ENCODE peak calls at places on chromosome 18, in five cellular contexts. B is OCI-LY7, I is stomach, W is colonic mucosa, Q is kidney. V is an unnamed sample.

GRCh38 chr18:13481820-13482640 is 244.3 kb downstream of the FAM210A start:
- DNase-seq in I (no peak), W (no peak), B (no peak), Q (no peak), V (no peak)

GRCh38 chr18:38695559-38696270 is 1130.1 kb upstream of the CELF4 start:
- DNase-seq in Q (no peak), W (no peak), B (no peak), I (no peak), V (peak)

GRCh38 chr18:5132987-5133386 is 64.1 kb downstream of the AKAIN1 start:
- DNase-seq in Q (no peak), W (no peak), I (no peak), B (no peak), V (no peak)

GRCh38 chr18:10120622-10121021 is 206.8 kb downstream of the VAPA start:
- DNase-seq in I (no peak), B (no peak), W (no peak), Q (no peak), V (no peak)

GRCh38 chr18:13620206-13620672 is 106.1 kb downstream of the FAM210A start:
- DNase-seq in B (no peak), I (no peak), W (no peak), Q (no peak), V (no peak)

GRCh38 chr18:75121266-75121665 is 87.7 kb downstream of the PTGR3 start:
- DNase-seq in I (no peak), B (no peak), W (no peak), Q (no peak), V (no peak)

GRCh38 chr18:27240383-27240782 is 55.3 kb upstream of the CHST9 start:
- DNase-seq in B (no peak), W (no peak), I (no peak), Q (no peak), V (no peak)

GRCh38 chr18:24049142-24049541 is 34.6 kb downstream of the TTC39C start:
- DNase-seq in Q (no peak), B (no peak), I (no peak), W (no peak), V (no peak)

GRCh38 chr18:37361223-37362157 is 204.1 kb downstream of the CELF4 start:
- DNase-seq in B (no peak), I (no peak), W (no peak), Q (no peak), V (no peak)

GRCh38 chr18:55515946-55516710 is 71.9 kb downstream of the TCF4 start:
- DNase-seq in B (no peak), I (no peak), W (no peak), Q (no peak), V (no peak)

GRCh38 chr18:26655010-26655613 is 106.8 kb upstream of the KCTD1 start:
- DNase-seq in I (no peak), B (no peak), Q (no peak), W (peak), V (no peak)

GRCh38 chr18:25830787-25831186 is 259.6 kb downstream of the SS18 start:
- DNase-seq in W (no peak), I (peak), B (no peak), Q (no peak), V (no peak)

GRCh38 chr18:72419914-72420313 is 124.2 kb downstream of the CBLN2 start:
- DNase-seq in B (no peak), Q (no peak), I (no peak), W (no peak), V (no peak)

GRCh38 chr18:64110692-64111480 is 38.0 kb downstream of the LINC00305 start:
- DNase-seq in Q (no peak), I (no peak), W (no peak), B (no peak), V (no peak)

GRCh38 chr18:7000484-7001096 is 117.0 kb downstream of the LAMA1 start:
- DNase-seq in Q (no peak), W (peak), I (no peak), B (peak), V (peak)

GRCh38 chr18:55024568-55024967 is 65.3 kb upstream of the CCDC68 start:
- DNase-seq in I (no peak), B (no peak), Q (no peak), W (no peak), V (no peak)

GRCh38 chr18:45588831-45589558 is 26.3 kb upstream of the SLC14A2 start:
- DNase-seq in Q (no peak), B (no peak), I (no peak), W (no peak), V (no peak)

GRCh38 chr18:65523461-65523860 is 227.4 kb upstream of the CDH7 start:
- DNase-seq in Q (no peak), W (no peak), I (no peak), B (no peak), V (no peak)

DNA sequence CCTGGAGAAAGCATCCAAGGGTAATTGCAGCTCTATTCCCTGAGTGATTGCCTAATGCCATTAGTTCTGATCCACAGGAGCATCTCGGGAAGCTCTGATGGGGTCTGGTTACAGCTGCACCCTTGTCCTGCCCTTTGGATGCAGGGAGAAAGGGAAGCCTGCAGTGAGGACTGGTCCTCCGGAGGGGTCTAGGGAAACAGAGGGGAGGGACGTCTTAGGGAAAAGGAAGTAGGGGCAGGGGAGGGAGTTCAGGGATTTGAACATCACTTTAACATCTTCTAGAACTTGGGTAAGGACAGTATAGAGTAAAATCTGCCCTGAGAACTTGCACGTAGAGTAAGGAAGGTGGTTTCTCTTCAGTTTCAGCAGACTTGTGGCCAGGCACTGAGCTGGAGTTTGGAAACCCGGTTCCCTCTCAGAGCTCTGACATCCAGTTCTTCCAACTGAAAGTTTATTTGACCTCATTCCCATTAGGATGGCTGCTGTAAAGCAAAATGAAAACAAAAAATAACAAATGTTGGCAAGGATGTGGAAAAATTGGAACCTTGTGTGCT is 20.5 kb downstream of the ONECUT2 start:
- DNase-seq in B (no peak), W (no peak), Q (no peak), I (no peak), V (no peak)
- TF ChIP-seq CTCF in B (no peak), W (no peak), Q (no peak), I (no peak), V (no peak)

DNA sequence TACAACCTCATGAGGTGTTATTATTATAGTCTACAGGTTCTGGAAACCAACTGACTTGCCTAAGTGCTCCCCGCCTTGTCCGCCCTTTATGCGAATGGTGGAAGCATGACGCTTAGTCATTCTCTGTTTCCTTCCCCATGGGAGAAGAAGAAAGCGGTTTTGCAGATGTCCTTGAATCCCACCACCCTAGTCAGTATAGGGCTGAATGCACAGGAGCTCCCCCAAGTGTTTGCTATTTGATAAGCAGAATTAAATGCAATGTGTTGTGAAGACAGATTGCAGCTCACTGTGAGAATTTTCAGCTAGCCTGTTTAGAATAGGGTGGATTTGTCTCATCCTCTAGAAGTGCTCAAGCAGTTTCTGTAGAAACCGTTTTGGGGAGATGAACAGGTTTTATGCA is 652.0 kb downstream of the DCC start:
- DNase-seq in B (no peak), I (no peak), W (no peak), Q (no peak), V (peak)
- TF ChIP-seq CTCF in B (peak), I (no peak), W (peak), Q (no peak), V (peak)

DNA sequence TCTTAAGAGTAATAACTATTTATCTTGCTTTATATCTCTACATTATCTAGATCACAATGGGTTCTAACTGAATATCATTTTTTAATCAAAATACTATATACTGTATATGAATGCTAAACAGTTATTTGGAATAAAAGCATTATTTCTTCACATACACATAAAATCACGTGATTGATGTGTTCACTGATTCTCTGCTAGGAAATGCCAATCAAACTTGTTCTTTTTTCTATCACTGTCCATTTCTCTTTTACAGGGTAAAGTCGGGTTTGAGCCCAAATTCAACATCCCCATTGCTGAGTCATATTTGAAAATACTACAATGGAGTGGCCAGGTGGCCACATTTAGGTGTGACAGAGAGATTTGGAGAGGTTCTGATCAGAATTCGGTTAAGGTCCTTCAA is 1114.0 kb upstream of the PIK3C3 start:
- DNase-seq in I (no peak), B (no peak), Q (no peak), W (no peak), V (no peak)
- TF ChIP-seq CTCF in I (no peak), B (no peak), Q (no peak), W (no peak), V (no peak)

GRCh38 chr18:76259012-76259568 is 236.0 kb downstream of the ZNF516 start:
- DNase-seq in Q (no peak), I (no peak), W (no peak), B (no peak), V (no peak)
- TF ChIP-seq CTCF in Q (no peak), I (no peak), W (no peak), B (no peak), V (no peak)

GRCh38 chr18:58026857-58027256 is 17.2 kb upstream of the NEDD4L start:
- DNase-seq in Q (no peak), B (no peak), W (no peak), I (no peak), V (no peak)
- TF ChIP-seq CTCF in Q (no peak), B (no peak), W (no peak), I (no peak), V (no peak)

GRCh38 chr18:47932170-47932569 is 1.7 kb upstream of the SMAD2 start:
- DNase-seq in W (no peak), B (no peak), Q (no peak), I (no peak), V (no peak)

GRCh38 chr18:47932603-47933002 is 2.1 kb upstream of the SMAD2 start:
- DNase-seq in Q (no peak), W (no peak), B (no peak), I (no peak), V (peak)

GRCh38 chr18:47930844-47931706 is 616 bp upstream of the SMAD2 start:
- DNase-seq in B (peak), W (peak), Q (peak), I (peak), V (peak)

GRCh38 chr18:47930086-47930843 is at the start of gene SMAD2:
- DNase-seq in W (peak), I (peak), Q (peak), B (peak), V (peak)

GRCh38 chr18:47931707-47932103 is 1.2 kb upstream of the SMAD2 start:
- DNase-seq in B (peak), W (peak), I (peak), Q (no peak), V (peak)
- TF ChIP-seq CTCF in B (peak), W (no peak), I (no peak), Q (no peak), V (peak)

GRCh38 chr18:49464718-49465598 is 4.5 kb upstream of the DYM start:
- DNase-seq in I (no peak), Q (no peak), W (no peak), B (peak), V (peak)
- TF ChIP-seq CTCF in I (no peak), Q (no peak), W (no peak), B (peak), V (peak)

DNA sequence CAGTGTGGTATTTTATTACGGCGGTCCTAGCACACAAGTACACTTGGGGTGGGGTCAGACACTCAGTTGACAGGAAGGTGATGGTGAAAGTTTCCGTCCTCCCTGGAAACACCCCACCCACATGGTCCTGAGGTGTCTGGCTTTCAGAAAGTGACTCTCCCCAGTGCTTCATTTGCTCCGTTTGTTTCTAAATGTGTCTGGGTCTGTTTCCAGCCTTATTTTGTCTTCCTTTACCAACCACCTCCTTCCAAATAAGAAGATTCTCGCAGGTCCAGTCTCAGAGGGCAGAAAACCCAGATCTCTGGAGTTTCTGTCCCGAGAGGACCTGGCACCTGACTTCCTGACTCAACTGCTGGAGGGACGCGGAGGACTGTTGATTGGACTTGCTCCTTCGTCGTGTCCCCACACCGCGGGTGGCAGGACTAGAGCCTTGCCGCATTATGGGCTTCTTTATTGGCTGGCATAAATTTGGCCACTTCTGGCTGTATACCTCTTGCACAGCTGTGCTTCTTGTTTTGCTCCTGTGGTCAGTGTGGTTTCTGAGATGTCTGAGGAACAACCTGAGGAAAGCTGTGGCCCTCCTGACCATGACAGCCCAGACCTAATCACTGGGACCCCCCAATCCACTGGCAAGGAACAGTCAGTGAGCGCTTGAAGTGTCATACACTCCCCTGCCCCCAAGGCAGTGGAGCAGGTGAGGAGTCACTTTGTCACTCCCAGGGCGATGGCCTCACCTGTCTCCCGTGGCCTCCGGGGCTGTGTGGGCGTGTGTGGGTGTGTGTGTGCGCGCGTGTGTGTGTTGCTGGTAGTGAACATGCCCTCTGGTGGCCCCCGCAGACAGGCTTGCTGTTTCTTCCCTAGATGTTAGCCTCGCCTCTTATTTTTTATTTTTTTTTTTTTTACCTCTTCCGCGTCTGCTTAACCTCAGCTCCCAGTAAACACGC is 45.6 kb downstream of the MEX3C start:
- DNase-seq in B (peak), W (no peak), Q (no peak), I (peak), V (peak)
- TF ChIP-seq CTCF in B (peak), W (no peak), Q (no peak), I (no peak), V (no peak)

DNA sequence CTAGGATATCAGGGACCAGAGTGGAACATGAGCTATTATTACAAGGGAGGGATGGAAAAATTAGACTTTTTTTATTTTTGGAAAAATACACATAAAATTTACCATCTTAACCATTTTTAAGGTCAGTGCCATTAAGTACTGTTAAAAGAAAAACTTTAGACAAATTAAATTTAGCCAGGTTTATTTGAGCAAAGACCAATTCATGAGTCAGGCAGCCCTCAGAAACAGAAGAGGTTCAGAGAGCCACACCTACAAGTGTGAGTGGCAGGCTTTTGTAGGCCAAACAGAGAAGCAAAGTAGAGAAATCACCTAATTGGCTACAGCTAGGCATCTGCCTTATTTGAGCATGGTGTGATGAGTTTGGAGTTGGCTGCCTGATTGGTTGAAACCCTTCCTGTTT is 301.3 kb upstream of the RAB12 start:
- DNase-seq in B (no peak), I (no peak), Q (no peak), W (no peak), V (no peak)
- TF ChIP-seq CTCF in B (no peak), I (no peak), Q (no peak), W (no peak), V (no peak)

DNA sequence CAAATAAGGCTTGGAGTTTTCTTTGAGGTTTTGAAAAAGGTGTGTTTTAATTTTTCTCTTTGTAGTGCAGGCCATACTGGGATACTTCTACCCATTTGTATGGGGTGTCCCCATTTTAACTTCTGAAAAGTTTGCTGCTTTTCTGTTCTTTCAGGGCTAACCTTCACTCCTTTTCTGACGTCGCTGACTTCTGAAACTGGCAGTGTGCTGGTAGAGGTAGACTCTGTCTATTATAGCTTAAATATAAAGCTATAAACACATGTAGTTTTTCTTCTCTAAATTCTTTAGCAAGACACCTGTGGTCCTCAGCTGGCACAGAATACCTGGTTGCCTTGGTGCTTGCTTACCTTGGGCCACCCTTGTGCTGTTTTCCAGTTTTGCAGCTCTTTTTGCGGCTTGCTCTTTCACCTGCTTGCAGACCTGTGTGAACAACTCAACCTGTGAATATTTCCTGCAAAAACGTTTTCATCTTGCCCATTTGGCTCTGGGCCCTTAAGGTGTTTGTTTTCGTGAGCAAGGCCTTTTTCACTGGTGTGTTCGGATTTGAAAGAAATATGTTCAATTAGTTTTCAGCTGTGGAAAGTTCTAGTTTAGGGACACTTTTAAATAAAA is 42.2 kb downstream of the PHLPP1 start:
- DNase-seq in I (no peak), Q (no peak), B (no peak), W (peak), V (no peak)
- TF ChIP-seq CTCF in I (no peak), Q (no peak), B (no peak), W (no peak), V (no peak)